ENCODE peak calls at places on chromosome 12, in five cellular contexts. G is spleen, T is epithelial cell of prostate, A is heart left ventricle, V is tibial artery. I is an unnamed sample.

GRCh38 chr12:32025906-32026305 is 66.7 kb downstream of the RESF1 start:
- DNase-seq in G (no peak), T (no peak), A (no peak), V (no peak), I (no peak)

GRCh38 chr12:14238224-14238792 is 127.2 kb upstream of the ATF7IP start:
- DNase-seq in G (no peak), T (no peak), A (no peak), V (no peak), I (no peak)

GRCh38 chr12:49873361-49873934 is 30.3 kb downstream of the FAIM2 start:
- DNase-seq in G (peak), T (no peak), A (no peak), V (no peak), I (no peak)

GRCh38 chr12:52657305-52657902 is 5.4 kb upstream of the KRT2 start:
- DNase-seq in G (no peak), T (no peak), A (no peak), V (no peak), I (no peak)

GRCh38 chr12:43338848-43339526 is 213.0 kb downstream of the ADAMTS20 start:
- DNase-seq in G (no peak), T (no peak), A (no peak), V (no peak), I (peak)

GRCh38 chr12:56699020-56699661 is 11.1 kb upstream of the PTGES3 start:
- DNase-seq in G (no peak), T (no peak), A (no peak), V (no peak), I (no peak)

GRCh38 chr12:129903956-129904769 is at the start of gene TMEM132D:
- DNase-seq in G (no peak), T (no peak), A (no peak), V (no peak), I (no peak)

GRCh38 chr12:50988051-50988450 is 35.7 kb downstream of the HIGD1C start:
- DNase-seq in G (no peak), T (no peak), A (no peak), V (no peak), I (no peak)

GRCh38 chr12:39412210-39412609 is 30.7 kb downstream of the KIF21A start:
- DNase-seq in G (no peak), T (no peak), A (no peak), V (no peak), I (no peak)

GRCh38 chr12:118398878-118399277 is 22.5 kb downstream of the SUDS3 start:
- DNase-seq in G (no peak), T (no peak), A (no peak), V (no peak), I (no peak)

GRCh38 chr12:116361404-116362223 is 84.1 kb upstream of the MED13L start:
- DNase-seq in G (peak), T (no peak), A (no peak), V (no peak), I (no peak)

GRCh38 chr12:34352098-34352497 is 329.8 kb downstream of the ALG10 start:
- DNase-seq in G (no peak), T (no peak), A (no peak), V (no peak), I (no peak)

DNA sequence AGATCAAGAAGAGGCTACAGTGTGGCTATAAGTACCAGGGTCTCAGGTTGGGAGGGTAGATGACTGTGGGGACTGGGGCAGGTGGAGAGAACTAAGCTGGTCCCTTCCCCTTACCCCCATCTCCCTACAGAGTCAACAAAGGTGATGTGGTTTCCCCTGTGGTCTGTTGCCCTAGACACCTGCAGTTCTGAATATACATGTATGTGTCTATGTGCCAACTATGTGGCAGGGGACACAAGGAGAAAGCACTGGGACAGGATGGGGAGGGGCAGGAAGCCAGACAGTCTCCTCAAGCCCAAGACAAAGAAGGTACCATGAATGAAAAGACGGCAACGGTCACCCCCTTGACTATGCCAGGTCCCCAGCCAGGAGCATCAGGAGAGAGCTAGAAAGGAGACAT is 4.5 kb upstream of the HDAC7 start:
- DNase-seq in G (no peak), T (no peak), A (peak), V (no peak), I (no peak)
- H3K27ac ChIP-seq in G (peak), T (peak), A (peak), V (peak), I (no peak)

GRCh38 chr12:124755801-124756148 is 107.9 kb downstream of the SCARB1 start:
- DNase-seq in G (no peak), T (no peak), A (no peak), V (no peak), I (no peak)
- H3K27ac ChIP-seq in G (peak), T (no peak), A (peak), V (peak), I (no peak)

GRCh38 chr12:78700565-78700964 is 164.0 kb upstream of the SYT1 start:
- DNase-seq in G (no peak), T (no peak), A (no peak), V (no peak), I (no peak)

GRCh38 chr12:78698747-78699146 is 165.8 kb upstream of the SYT1 start:
- DNase-seq in G (no peak), T (peak), A (no peak), V (no peak), I (peak)

GRCh38 chr12:78696267-78696666 is 168.3 kb upstream of the SYT1 start:
- DNase-seq in G (no peak), T (peak), A (no peak), V (no peak), I (no peak)

GRCh38 chr12:78697817-78698415 is 166.7 kb upstream of the SYT1 start:
- DNase-seq in G (no peak), T (peak), A (no peak), V (no peak), I (peak)

DNA sequence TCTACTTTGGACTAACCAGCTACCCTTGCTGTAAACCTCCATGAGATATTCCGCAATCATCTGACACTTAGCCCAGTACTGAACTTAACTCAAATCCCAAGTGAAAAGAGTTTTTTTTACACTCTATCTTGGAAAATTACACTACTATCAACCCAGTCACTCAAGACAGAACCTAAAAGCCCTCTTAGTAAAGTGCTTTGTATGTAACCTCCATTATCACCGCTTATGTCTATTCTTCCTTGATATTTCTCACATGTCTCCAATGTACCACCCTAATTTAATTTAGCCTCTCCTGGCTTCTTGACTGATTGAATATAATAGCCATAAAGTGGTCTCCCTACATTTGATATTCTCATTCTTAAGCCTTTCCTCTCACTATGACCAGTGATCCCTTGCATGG is 168.8 kb upstream of the SYT1 start:
- DNase-seq in G (no peak), T (no peak), A (no peak), V (no peak), I (no peak)
- H3K27ac ChIP-seq in G (no peak), T (no peak), A (no peak), V (no peak), I (no peak)

GRCh38 chr12:124520258-124520657 is 47.2 kb downstream of the NCOR2 start:
- DNase-seq in G (no peak), T (no peak), A (peak), V (peak), I (no peak)
- H3K27ac ChIP-seq in G (peak), T (peak), A (peak), V (peak), I (peak)